ENCODE peak calls at places on chromosomes 11 and 22, in ten cellular contexts. T, K, O, Y, V, C, H, B, L and J are unnamed samples.
A peak's percentile ranks its signal among the peaks of the same experiment; 100 is the strongest.

GRCh38 chr11:61699737-61700160 is 19.6 kb downstream of the DAGLA start:
- DNase-seq in C (peak; percentile 64), L (no peak), T (no peak), B (peak; percentile 74), K (no peak), Y (peak; percentile 72), O (peak; percentile 80), H (no peak), V (no peak), J (no peak)

GRCh38 chr11:65558002-65558784 is at the start of gene LTBP3:
- DNase-seq in O (peak; percentile 94), Y (peak; percentile 77), B (peak; percentile 83), T (peak; percentile 83), V (peak; percentile 59), H (peak; percentile 90), C (peak; percentile 87), L (peak; percentile 87), K (peak; percentile 82), J (no peak)

GRCh38 chr22:40094449-40094848 is 83.3 kb upstream of the TNRC6B start:
- DNase-seq in T (no peak), H (no peak), K (no peak), C (no peak), Y (no peak), L (no peak), O (no peak), B (no peak), V (no peak), J (no peak)

GRCh38 chr11:8234425-8234821 is 29.3 kb downstream of the LMO1 start:
- DNase-seq in B (no peak), K (no peak), H (no peak), T (no peak), Y (no peak), O (no peak), V (peak; percentile 86), C (no peak), L (peak; percentile 22), J (no peak)

GRCh38 chr11:108170191-108170590 is 48.8 kb downstream of the ACAT1 start:
- DNase-seq in Y (no peak), V (no peak), C (no peak), K (no peak), O (no peak), T (no peak), L (no peak), B (no peak), H (no peak), J (no peak)

GRCh38 chr11:119583585-119583984 is 145.4 kb downstream of the NECTIN1 start:
- DNase-seq in O (no peak), T (no peak), V (no peak), Y (no peak), C (no peak), K (no peak), H (no peak), L (no peak), B (no peak), J (no peak)

GRCh38 chr22:36569999-36570398 is 41.0 kb upstream of the EIF3D start:
- DNase-seq in O (no peak), B (no peak), Y (no peak), H (no peak), C (no peak), K (no peak), V (peak; percentile 29), L (no peak), T (peak; percentile 35), J (no peak)

GRCh38 chr11:2777396-2777795 is 77.6 kb upstream of the KCNQ1OT1 start:
- DNase-seq in O (peak; percentile 47), T (no peak), H (no peak), V (peak; percentile 65), C (peak; percentile 7), Y (no peak), L (peak; percentile 14), B (peak; percentile 67), K (peak; percentile 6), J (no peak)

GRCh38 chr22:29758959-29759358 is 7.8 kb downstream of the ZMAT5 start:
- DNase-seq in Y (no peak), B (no peak), L (no peak), C (no peak), H (no peak), K (no peak), T (no peak), O (no peak), V (no peak), J (no peak)

GRCh38 chr22:29766632-29767288 is at the start of gene ZMAT5:
- DNase-seq in C (peak; percentile 93), T (peak; percentile 98), L (peak; percentile 97), V (peak; percentile 97), O (peak; percentile 97), Y (peak; percentile 96), B (peak; percentile 97), K (peak; percentile 97), H (peak; percentile 97), J (peak; percentile 93)

GRCh38 chr22:29758068-29758622 is 8.7 kb downstream of the ZMAT5 start:
- DNase-seq in C (no peak), K (no peak), Y (no peak), V (no peak), O (no peak), H (peak; percentile 17), T (no peak), B (no peak), L (no peak), J (no peak)

GRCh38 chr22:29765905-29766631 is 739 bp downstream of the ZMAT5 start:
- DNase-seq in V (no peak), H (no peak), Y (peak; percentile 44), O (no peak), L (no peak), T (peak; percentile 20), K (no peak), B (no peak), C (no peak), J (no peak)

DNA sequence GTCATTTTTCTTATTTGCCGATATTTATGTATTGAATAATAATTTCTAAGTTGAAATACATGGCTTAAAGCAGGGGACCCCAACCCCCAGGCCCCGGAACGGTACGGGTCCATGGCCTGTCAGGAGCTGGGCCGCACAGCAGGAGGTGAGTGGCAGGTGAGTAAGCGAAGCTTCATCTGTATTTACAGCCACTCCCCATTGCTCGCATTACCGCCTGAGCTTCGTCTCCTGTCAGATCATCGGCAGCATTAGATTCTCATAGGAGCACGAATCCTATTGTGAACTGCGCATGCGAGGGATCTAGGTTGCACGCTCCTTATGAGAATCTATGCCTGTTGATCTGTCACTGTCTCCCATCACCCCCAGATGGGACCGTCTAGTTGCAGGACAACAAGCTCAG is 4.5 kb downstream of the ZMAT5 start:
- DNase-seq in T (no peak), Y (no peak), H (no peak), V (no peak), K (no peak), O (no peak), L (no peak), B (no peak), C (no peak), J (no peak)
- TF ChIP-seq CTCF in T (no peak), Y (no peak), H (no peak), V (no peak), K (no peak), O (no peak), L (no peak), B (no peak), C (no peak), J (no peak)

DNA sequence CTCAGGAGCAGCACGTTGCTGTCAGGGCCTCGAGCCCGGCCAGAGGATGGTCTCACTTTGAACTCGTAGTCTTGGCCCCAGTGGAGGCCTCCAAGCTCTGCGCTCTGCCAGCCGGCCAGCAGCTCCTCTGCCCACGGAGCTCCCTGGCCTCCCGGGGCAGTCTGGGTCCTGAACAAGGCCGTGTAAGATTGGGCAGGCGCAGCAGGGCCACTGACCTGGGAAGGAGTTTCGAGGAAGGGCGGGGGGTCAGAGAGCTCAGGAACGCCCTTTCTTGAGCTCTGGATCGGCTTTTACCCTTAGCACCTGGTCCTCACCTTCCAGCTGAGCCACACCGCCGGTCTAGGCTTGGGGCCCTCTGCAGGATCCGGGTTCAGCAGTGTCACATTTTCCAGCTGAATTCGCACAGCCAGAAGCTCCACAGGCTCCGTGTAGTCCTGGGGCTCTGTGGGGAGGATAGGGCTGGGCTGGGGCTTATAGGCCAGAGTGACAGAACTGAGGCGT is 2.1 kb downstream of the ROBO4 start:
- DNase-seq in Y (no peak), O (peak; percentile 58), L (no peak), H (no peak), B (no peak), K (no peak), C (no peak), V (no peak), T (no peak), J (no peak)
- H3K4me3 ChIP-seq in Y (no peak overlapping the region), O (no peak overlapping the region), L (peak overlapping the region; percentile 51), H (no peak overlapping the region), B (no peak overlapping the region), K (no peak overlapping the region), C (peak overlapping the region; percentile 69), V (no peak overlapping the region), T (no peak overlapping the region), J (no peak overlapping the region)

GRCh38 chr11:1050581-1051355 is 14.2 kb upstream of the MUC6 start:
- DNase-seq in K (peak; percentile 65), C (peak; percentile 57), T (peak; percentile 70), O (peak; percentile 76), Y (peak; percentile 86), H (peak; percentile 32), V (peak; percentile 93), B (peak; percentile 79), L (peak; percentile 82), J (peak; percentile 27)
- TF ChIP-seq CTCF in K (peak; percentile 85), C (peak; percentile 89), T (peak; percentile 87), O (peak; percentile 41), Y (peak; percentile 97), H (peak; percentile 86), V (peak; percentile 94), B (peak; percentile 92), L (peak; percentile 95), J (peak; percentile 83)

GRCh38 chr22:27171212-27171611 is 513.8 kb downstream of the MIAT start:
- DNase-seq in B (no peak), Y (no peak), V (no peak), H (no peak), T (no peak), C (no peak), L (no peak), K (no peak), O (no peak), J (no peak)

GRCh38 chr22:27175974-27176373 is 518.6 kb downstream of the MIAT start:
- DNase-seq in H (no peak), L (no peak), V (no peak), C (no peak), B (no peak), O (no peak), Y (no peak), K (no peak), T (no peak), J (no peak)

GRCh38 chr22:27174970-27175369 is 517.6 kb downstream of the MIAT start:
- DNase-seq in L (no peak), B (no peak), T (no peak), O (no peak), V (no peak), H (no peak), Y (no peak), K (no peak), C (no peak), J (no peak)

GRCh38 chr22:27175444-27175843 is 518.1 kb downstream of the MIAT start:
- DNase-seq in B (no peak), L (no peak), V (no peak), T (no peak), C (no peak), Y (no peak), O (no peak), K (no peak), H (no peak), J (no peak)

DNA sequence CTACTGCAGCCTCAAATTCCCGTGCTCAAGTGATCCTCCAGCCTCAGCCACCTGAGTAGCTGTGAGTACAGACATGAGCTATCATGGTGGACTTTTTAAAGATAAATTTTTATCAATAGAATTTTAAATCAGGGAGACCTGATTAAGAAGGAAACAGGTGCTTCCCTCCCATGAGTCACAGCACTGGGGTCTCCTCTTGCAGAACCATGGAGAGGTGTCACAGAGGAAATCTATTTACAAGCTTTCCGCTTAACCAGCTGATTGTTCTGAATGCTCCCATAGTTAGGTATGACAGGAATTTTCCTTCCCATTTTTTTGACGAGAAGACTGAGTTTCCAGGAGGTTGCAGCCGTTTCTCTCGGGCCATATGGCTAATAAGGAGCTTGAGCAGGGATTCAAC is 516.1 kb downstream of the MIAT start:
- DNase-seq in Y (no peak), L (no peak), H (no peak), V (no peak), C (no peak), B (no peak), K (no peak), O (no peak), T (no peak), J (no peak)
- H3K4me3 ChIP-seq in Y (no peak overlapping the region), L (no peak overlapping the region), H (no peak overlapping the region), V (no peak overlapping the region), C (no peak overlapping the region), B (no peak overlapping the region), K (no peak overlapping the region), O (no peak overlapping the region), T (no peak overlapping the region), J (no peak overlapping the region)